ENCODE peak calls at places on chromosomes 7 and 10, in four cellular contexts. One of them, this sample, is unnamed.

GRCh38 chr10:55629792-55630490 is 731.1 kb downstream of the ZWINT start:
- DNase-seq in K562: no peak
- DNase-seq in SK-N-SH: peak
- DNase-seq in GM12878: no peak
- DNase-seq in this sample: peak

GRCh38 chr10:50993817-50994251 is 80.5 kb upstream of the PRKG1 start:
- DNase-seq in K562: no peak
- DNase-seq in SK-N-SH: no peak
- DNase-seq in GM12878: no peak
- DNase-seq in this sample: no peak

GRCh38 chr10:42476101-42476500 is 162.3 kb downstream of the ZNF33B start:
- DNase-seq in K562: no peak
- DNase-seq in SK-N-SH: no peak
- DNase-seq in GM12878: no peak
- DNase-seq in this sample: no peak

GRCh38 chr7:2760098-2760889 is 72.3 kb downstream of the AMZ1 start:
- DNase-seq in K562: peak
- DNase-seq in SK-N-SH: peak
- DNase-seq in GM12878: no peak
- DNase-seq in this sample: peak

GRCh38 chr7:128879939-128880746 is 17.5 kb downstream of the ATP6V1F start:
- DNase-seq in K562: peak
- DNase-seq in SK-N-SH: peak
- DNase-seq in GM12878: no peak
- DNase-seq in this sample: peak

GRCh38 chr7:45885264-45885882 is 2.9 kb upstream of the IGFBP1 start:
- DNase-seq in K562: no peak
- DNase-seq in SK-N-SH: no peak
- DNase-seq in GM12878: no peak
- DNase-seq in this sample: no peak

GRCh38 chr7:22598318-22598717 is 98.3 kb upstream of the STEAP1B start:
- DNase-seq in K562: no peak
- DNase-seq in SK-N-SH: no peak
- DNase-seq in GM12878: no peak
- DNase-seq in this sample: no peak

GRCh38 chr10:44955408-44956070 is 4.1 kb upstream of the RASSF4 start:
- DNase-seq in K562: no peak
- DNase-seq in SK-N-SH: no peak
- DNase-seq in GM12878: no peak
- DNase-seq in this sample: no peak

GRCh38 chr10:34252111-34252510 is 563.0 kb downstream of the PARD3 start:
- DNase-seq in K562: no peak
- DNase-seq in SK-N-SH: no peak
- DNase-seq in GM12878: no peak
- DNase-seq in this sample: peak

GRCh38 chr7:117087639-117088396 is 134.5 kb downstream of the ST7 start:
- DNase-seq in K562: no peak
- DNase-seq in SK-N-SH: no peak
- DNase-seq in GM12878: no peak
- DNase-seq in this sample: no peak

GRCh38 chr7:94782777-94783176 is 124.6 kb upstream of the PPP1R9A start:
- DNase-seq in K562: no peak
- DNase-seq in SK-N-SH: no peak
- DNase-seq in GM12878: no peak
- DNase-seq in this sample: no peak

GRCh38 chr10:74177140-74177677 is 26.2 kb downstream of the ADK start:
- DNase-seq in K562: peak
- DNase-seq in SK-N-SH: no peak
- DNase-seq in GM12878: no peak
- DNase-seq in this sample: no peak

GRCh38 chr7:55651057-55651456 is 78.8 kb upstream of the VOPP1 start:
- DNase-seq in K562: no peak
- DNase-seq in SK-N-SH: no peak
- DNase-seq in GM12878: no peak
- DNase-seq in this sample: no peak

GRCh38 chr7:121120921-121121320 is 132.4 kb downstream of the CPED1 start:
- DNase-seq in K562: no peak
- DNase-seq in SK-N-SH: no peak
- DNase-seq in GM12878: no peak
- DNase-seq in this sample: no peak

GRCh38 chr10:61471491-61471890 is 18.3 kb upstream of the TMEM26 start:
- DNase-seq in K562: no peak
- DNase-seq in SK-N-SH: no peak
- DNase-seq in GM12878: no peak
- DNase-seq in this sample: no peak

GRCh38 chr10:96968682-96969423 is 136.8 kb downstream of the LCOR start:
- DNase-seq in K562: no peak
- DNase-seq in SK-N-SH: no peak
- DNase-seq in GM12878: no peak
- DNase-seq in this sample: no peak

GRCh38 chr7:98852826-98853225 is 17.0 kb downstream of the TMEM130 start:
- DNase-seq in K562: no peak
- DNase-seq in SK-N-SH: peak
- DNase-seq in GM12878: no peak
- DNase-seq in this sample: no peak

GRCh38 chr7:81383848-81384247 is 386.0 kb downstream of the HGF start:
- DNase-seq in K562: no peak
- DNase-seq in SK-N-SH: no peak
- DNase-seq in GM12878: no peak
- DNase-seq in this sample: no peak

GRCh38 chr7:106056513-106057203 is 55.5 kb downstream of the SYPL1 start:
- DNase-seq in K562: peak
- DNase-seq in SK-N-SH: peak
- DNase-seq in GM12878: no peak
- DNase-seq in this sample: peak

GRCh38 chr7:106059556-106059955 is 52.6 kb downstream of the SYPL1 start:
- DNase-seq in K562: no peak
- DNase-seq in SK-N-SH: no peak
- DNase-seq in GM12878: no peak
- DNase-seq in this sample: no peak

GRCh38 chr7:106057962-106058901 is 53.9 kb downstream of the SYPL1 start:
- DNase-seq in K562: no peak
- DNase-seq in SK-N-SH: no peak
- DNase-seq in GM12878: peak
- DNase-seq in this sample: no peak

GRCh38 chr7:106058925-106059324 is 53.2 kb downstream of the SYPL1 start:
- DNase-seq in K562: no peak
- DNase-seq in SK-N-SH: peak
- DNase-seq in GM12878: no peak
- DNase-seq in this sample: no peak

GRCh38 chr7:106057204-106057961 is 54.7 kb downstream of the SYPL1 start:
- DNase-seq in K562: no peak
- DNase-seq in SK-N-SH: no peak
- DNase-seq in GM12878: no peak
- DNase-seq in this sample: no peak
- TF ChIP-seq USF1 in K562: no peak
- TF ChIP-seq USF1 in SK-N-SH: no peak
- TF ChIP-seq USF1 in GM12878: no peak
- TF ChIP-seq USF1 in this sample: no peak

DNA sequence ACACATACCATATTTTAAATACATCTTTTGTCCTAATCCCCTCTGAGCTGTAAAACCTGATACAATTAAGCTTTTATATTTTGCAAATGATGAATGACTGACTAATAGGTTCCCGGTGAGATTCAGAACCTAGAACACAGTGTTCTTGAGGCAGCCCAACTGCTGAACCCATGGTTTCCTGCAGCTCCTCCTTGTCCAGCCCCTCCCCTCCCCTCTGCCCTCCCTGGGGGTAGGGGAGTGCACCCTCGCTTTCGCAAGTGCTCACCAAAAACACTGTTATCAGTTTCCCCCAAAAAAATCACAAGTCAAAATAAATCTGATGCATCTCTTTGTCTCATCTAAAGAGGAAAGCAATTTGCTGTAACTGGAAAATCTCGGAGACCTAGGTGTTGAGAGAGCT is 602.8 kb downstream of the KCNMA1 start:
- DNase-seq in K562: no peak
- DNase-seq in SK-N-SH: no peak
- DNase-seq in GM12878: no peak
- DNase-seq in this sample: no peak
- TF ChIP-seq USF1 in K562: no peak
- TF ChIP-seq USF1 in SK-N-SH: no peak
- TF ChIP-seq USF1 in GM12878: no peak
- TF ChIP-seq USF1 in this sample: no peak

DNA sequence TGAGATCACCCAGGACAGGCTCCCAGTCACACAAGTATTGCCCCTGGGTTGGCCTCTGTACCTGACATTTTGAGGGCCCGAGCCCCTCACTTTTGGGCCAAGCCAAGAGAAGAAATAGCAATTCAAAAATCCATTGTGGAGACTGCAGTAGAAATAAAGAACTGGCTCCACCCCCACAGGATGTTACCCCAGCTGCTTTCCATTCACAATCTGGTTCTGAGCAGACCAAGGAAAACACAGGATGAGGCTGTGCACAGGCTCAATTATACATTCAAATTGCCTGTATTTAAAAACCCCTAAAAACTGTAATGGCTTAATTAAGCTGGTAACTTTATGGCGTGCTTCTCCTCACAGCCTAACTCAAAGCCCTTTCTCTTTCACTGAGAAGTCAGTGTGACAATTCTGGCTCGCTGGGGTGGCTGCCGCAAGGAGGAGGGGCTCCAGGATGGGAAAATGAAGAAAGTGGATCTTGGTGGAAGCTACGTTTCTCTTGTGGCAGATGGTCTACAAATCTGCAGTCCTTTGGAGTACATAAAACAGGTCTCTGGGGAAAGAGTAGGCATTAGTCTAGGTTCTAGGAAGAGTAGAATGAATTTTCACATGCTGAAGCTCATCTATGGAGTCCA is 1191.1 kb downstream of the SORCS1 start:
- DNase-seq in K562: no peak
- DNase-seq in SK-N-SH: peak
- DNase-seq in GM12878: no peak
- DNase-seq in this sample: no peak
- TF ChIP-seq USF1 in K562: no peak
- TF ChIP-seq USF1 in SK-N-SH: no peak
- TF ChIP-seq USF1 in GM12878: no peak
- TF ChIP-seq USF1 in this sample: no peak

GRCh38 chr10:13659887-13660544 is 73.3 kb downstream of the PRPF18 start:
- DNase-seq in K562: peak
- DNase-seq in SK-N-SH: peak
- DNase-seq in GM12878: peak
- DNase-seq in this sample: peak
- TF ChIP-seq USF1 in K562: no peak
- TF ChIP-seq USF1 in SK-N-SH: no peak
- TF ChIP-seq USF1 in GM12878: no peak
- TF ChIP-seq USF1 in this sample: no peak

GRCh38 chr7:25460426-25460825 is 232.1 kb upstream of the NPVF start:
- DNase-seq in K562: no peak
- DNase-seq in SK-N-SH: no peak
- DNase-seq in GM12878: no peak
- DNase-seq in this sample: no peak
- TF ChIP-seq USF1 in K562: no peak
- TF ChIP-seq USF1 in SK-N-SH: no peak
- TF ChIP-seq USF1 in GM12878: no peak
- TF ChIP-seq USF1 in this sample: no peak

GRCh38 chr10:77090381-77091356 is 546.9 kb downstream of the KCNMA1 start:
- DNase-seq in K562: no peak
- DNase-seq in SK-N-SH: peak
- DNase-seq in GM12878: no peak
- DNase-seq in this sample: no peak
- TF ChIP-seq USF1 in K562: no peak
- TF ChIP-seq USF1 in SK-N-SH: no peak
- TF ChIP-seq USF1 in GM12878: no peak
- TF ChIP-seq USF1 in this sample: no peak

GRCh38 chr10:113221756-113222168 is 271.7 kb downstream of the TCF7L2 start:
- DNase-seq in K562: no peak
- DNase-seq in SK-N-SH: peak
- DNase-seq in GM12878: no peak
- DNase-seq in this sample: no peak
- TF ChIP-seq USF1 in K562: no peak
- TF ChIP-seq USF1 in SK-N-SH: no peak
- TF ChIP-seq USF1 in GM12878: no peak
- TF ChIP-seq USF1 in this sample: no peak

DNA sequence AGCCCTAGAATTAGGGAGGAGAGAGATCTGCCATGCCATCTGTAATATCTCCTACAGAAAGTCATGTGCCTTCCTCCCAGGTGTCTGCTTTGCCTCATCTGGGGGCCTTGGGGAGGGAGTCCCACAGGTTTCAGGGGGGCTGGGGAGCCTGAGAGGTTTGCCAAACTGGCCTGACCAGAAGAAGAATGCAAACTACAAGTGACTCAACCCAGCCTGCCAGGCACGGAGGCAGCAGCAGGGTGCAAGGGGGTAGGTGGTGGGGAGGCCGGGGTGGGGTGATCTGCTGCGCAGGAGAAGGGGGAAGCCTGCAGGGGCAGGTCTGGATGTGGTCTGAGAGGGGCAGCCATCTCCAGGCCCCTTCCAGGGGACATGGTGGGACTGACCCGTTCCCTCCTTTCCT is 9.6 kb upstream of the TRIM8 start:
- DNase-seq in K562: no peak
- DNase-seq in SK-N-SH: no peak
- DNase-seq in GM12878: no peak
- DNase-seq in this sample: no peak
- TF ChIP-seq USF1 in K562: no peak
- TF ChIP-seq USF1 in SK-N-SH: no peak
- TF ChIP-seq USF1 in GM12878: no peak
- TF ChIP-seq USF1 in this sample: no peak

GRCh38 chr7:17946591-17946990 is 6.3 kb upstream of the SNX13 start:
- DNase-seq in K562: no peak
- DNase-seq in SK-N-SH: no peak
- DNase-seq in GM12878: no peak
- DNase-seq in this sample: no peak
- TF ChIP-seq USF1 in K562: no peak
- TF ChIP-seq USF1 in SK-N-SH: no peak
- TF ChIP-seq USF1 in GM12878: no peak
- TF ChIP-seq USF1 in this sample: no peak

GRCh38 chr10:129093641-129094040 is 373.4 kb upstream of the MGMT start:
- DNase-seq in K562: no peak
- DNase-seq in SK-N-SH: no peak
- DNase-seq in GM12878: no peak
- DNase-seq in this sample: no peak
- TF ChIP-seq USF1 in K562: no peak
- TF ChIP-seq USF1 in SK-N-SH: no peak
- TF ChIP-seq USF1 in GM12878: no peak
- TF ChIP-seq USF1 in this sample: no peak